ENCODE peak calls at places on chromosome 20, in nine cellular contexts. O, H, N, Q, R, C, P, F and W are unnamed samples.

GRCh38 chr20:46243707-46244628 is 64.3 kb downstream of the CDH22 start:
- DNase-seq in Q (no peak), H (no peak), P (no peak), F (no peak), O (no peak), R (no peak), C (no peak), N (no peak), W (no peak)

GRCh38 chr20:59583428-59584277 is 20.7 kb upstream of the PHACTR3 start:
- DNase-seq in C (peak; percentile 29), P (no peak), O (no peak), Q (no peak), F (no peak), H (no peak), N (no peak), R (no peak), W (no peak)

GRCh38 chr20:52104546-52105044 is 87.0 kb downstream of the ZFP64 start:
- DNase-seq in O (no peak), C (no peak), P (no peak), H (no peak), N (peak; percentile 13), Q (peak; percentile 73), F (no peak), R (no peak), W (no peak)

GRCh38 chr20:58988565-58988882 is 7.5 kb downstream of the NELFCD start:
- DNase-seq in O (no peak), N (no peak), Q (no peak), C (peak; percentile 15), F (no peak), H (no peak), R (no peak), P (no peak), W (no peak)

GRCh38 chr20:57867807-57868206 is 158.0 kb upstream of the PMEPA1 start:
- DNase-seq in N (no peak), H (no peak), R (no peak), P (no peak), F (no peak), C (no peak), Q (no peak), O (no peak), W (no peak)

GRCh38 chr20:32018269-32019155 is 8.3 kb downstream of the CCM2L start:
- DNase-seq in O (peak; percentile 33), P (peak; percentile 20), R (peak; percentile 59), N (no peak), Q (peak; percentile 96), F (no peak), H (peak; percentile 24), C (peak; percentile 75), W (peak; percentile 60)

GRCh38 chr20:5065489-5066383 is 54.0 kb downstream of the PCNA start:
- DNase-seq in P (no peak), H (peak; percentile 94), R (no peak), Q (no peak), F (no peak), O (no peak), C (peak; percentile 70), N (peak; percentile 95), W (no peak)

GRCh38 chr20:10332656-10333421 is 101.2 kb downstream of the MKKS start:
- DNase-seq in C (no peak), R (no peak), O (no peak), F (no peak), Q (no peak), H (no peak), P (no peak), N (no peak), W (no peak)

GRCh38 chr20:3313681-3314080 is 74.7 kb upstream of the SLC4A11 start:
- DNase-seq in H (no peak), P (no peak), O (no peak), C (no peak), F (no peak), N (no peak), Q (no peak), R (no peak), W (no peak)

GRCh38 chr20:64064145-64064698 is 1.2 kb downstream of the TCEA2 start:
- DNase-seq in P (no peak), C (peak; percentile 49), N (no peak), F (no peak), R (no peak), Q (no peak), O (no peak), H (peak; percentile 69), W (no peak)

GRCh38 chr20:32681175-32682084 is 7.7 kb upstream of the C20orf203 start:
- DNase-seq in R (no peak), C (no peak), N (peak; percentile 11), H (peak; percentile 7), O (no peak), F (no peak), P (no peak), Q (peak; percentile 83), W (peak; percentile 68)

GRCh38 chr20:63216849-63217471 is 1.0 kb upstream of the YTHDF1 start:
- DNase-seq in R (no peak), N (no peak), P (no peak), F (no peak), C (no peak), O (no peak), H (no peak), Q (no peak), W (no peak)

GRCh38 chr20:9052136-9052535 is 16.8 kb upstream of the PLCB4 start:
- DNase-seq in H (peak; percentile 64), Q (no peak), P (no peak), N (no peak), R (no peak), C (no peak), F (no peak), O (no peak), W (no peak)

GRCh38 chr20:61236677-61237076 is 15.4 kb upstream of the CDH4 start:
- DNase-seq in N (no peak), C (no peak), O (no peak), R (no peak), H (no peak), F (no peak), Q (no peak), P (no peak), W (no peak)

GRCh38 chr20:36792422-36792821 is 18.9 kb upstream of the DSN1 start:
- DNase-seq in C (peak; percentile 53), P (no peak), Q (peak; percentile 84), R (peak; percentile 48), O (no peak), N (peak; percentile 63), H (peak; percentile 76), F (peak; percentile 70), W (peak; percentile 83)